ENCODE peak calls at places on chromosomes 13 and 19, in five cellular contexts. One of them, this sample, is unnamed.
A peak's percentile ranks its signal among the peaks of the same experiment; 100 is the strongest.

GRCh38 chr13:76822691-76823267 is 63.4 kb downstream of the KCTD12 start:
- DNase-seq in HEK293T: no peak
- DNase-seq in HepG2: no peak
- DNase-seq in GM12878: no peak
- DNase-seq in H1: no peak
- DNase-seq in this sample: no peak

GRCh38 chr19:676343-677105 is at the start of gene FSTL3:
- DNase-seq in HEK293T: no peak
- DNase-seq in HepG2: no peak
- DNase-seq in GM12878: no peak
- DNase-seq in H1: no peak
- DNase-seq in this sample: no peak

GRCh38 chr13:72198042-72198441 is 331.0 kb upstream of the DACH1 start:
- DNase-seq in HEK293T: no peak
- DNase-seq in HepG2: no peak
- DNase-seq in GM12878: no peak
- DNase-seq in H1: no peak
- DNase-seq in this sample: no peak

GRCh38 chr19:41945135-41945766 is 13.9 kb downstream of the RABAC1 start:
- DNase-seq in HEK293T: no peak
- DNase-seq in HepG2: no peak
- DNase-seq in GM12878: peak; percentile 94
- DNase-seq in H1: no peak
- DNase-seq in this sample: no peak

GRCh38 chr13:43293008-43293407 is 269.6 kb downstream of the DNAJC15 start:
- DNase-seq in HEK293T: no peak
- DNase-seq in HepG2: no peak
- DNase-seq in GM12878: no peak
- DNase-seq in H1: no peak
- DNase-seq in this sample: no peak

GRCh38 chr13:37345869-37346268 is 240.4 kb upstream of the CSNK1A1L start:
- DNase-seq in HEK293T: no peak
- DNase-seq in HepG2: no peak
- DNase-seq in GM12878: no peak
- DNase-seq in H1: no peak
- DNase-seq in this sample: no peak

GRCh38 chr13:48160879-48161278 is 66.0 kb upstream of the MED4 start:
- DNase-seq in HEK293T: no peak
- DNase-seq in HepG2: no peak
- DNase-seq in GM12878: no peak
- DNase-seq in H1: no peak
- DNase-seq in this sample: no peak

GRCh38 chr13:95319551-95320274 is 18.5 kb upstream of the ABCC4 start:
- DNase-seq in HEK293T: no peak
- DNase-seq in HepG2: no peak
- DNase-seq in GM12878: no peak
- DNase-seq in H1: no peak
- DNase-seq in this sample: no peak

GRCh38 chr13:107119989-107120881 is 552.3 kb upstream of the ARGLU1 start:
- DNase-seq in HEK293T: no peak
- DNase-seq in HepG2: peak; percentile 85
- DNase-seq in GM12878: no peak
- DNase-seq in H1: no peak
- DNase-seq in this sample: no peak

GRCh38 chr13:48942131-48942530 is 33.6 kb upstream of the FNDC3A start:
- DNase-seq in HEK293T: no peak
- DNase-seq in HepG2: no peak
- DNase-seq in GM12878: no peak
- DNase-seq in H1: no peak
- DNase-seq in this sample: no peak

GRCh38 chr19:42121666-42122069 is 10.6 kb downstream of the POU2F2 start:
- DNase-seq in HEK293T: no peak
- DNase-seq in HepG2: no peak
- DNase-seq in GM12878: peak; percentile 52
- DNase-seq in H1: no peak
- DNase-seq in this sample: no peak

GRCh38 chr19:46431824-46432223 is 3.1 kb upstream of the PNMA8C start:
- DNase-seq in HEK293T: peak; percentile 48
- DNase-seq in HepG2: no peak
- DNase-seq in GM12878: no peak
- DNase-seq in H1: peak; percentile 76
- DNase-seq in this sample: no peak

GRCh38 chr19:46429999-46430398 is 1.3 kb upstream of the PNMA8C start:
- DNase-seq in HEK293T: no peak
- DNase-seq in HepG2: no peak
- DNase-seq in GM12878: no peak
- DNase-seq in H1: no peak
- DNase-seq in this sample: no peak

DNA sequence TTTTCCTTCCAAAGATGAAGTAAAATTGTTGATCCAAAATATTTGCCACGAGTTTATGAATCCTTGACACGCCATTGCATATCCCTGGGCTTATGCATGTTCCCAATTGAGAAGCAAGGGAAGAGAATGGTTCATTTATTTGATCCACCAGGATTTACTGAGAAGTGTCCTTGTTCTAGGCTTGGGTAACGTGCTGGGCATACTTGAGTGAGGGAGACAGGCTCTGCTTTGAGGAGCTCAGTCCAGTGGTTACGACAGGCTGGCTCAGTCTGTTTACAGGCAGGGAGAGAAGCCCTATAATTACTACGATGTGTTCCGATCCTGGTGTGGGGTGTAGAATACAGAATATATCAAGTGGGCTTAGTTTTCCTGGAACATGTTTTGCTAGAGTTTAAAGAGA is 6.3 kb upstream of the PNMA8C start:
- DNase-seq in HEK293T: no peak
- DNase-seq in HepG2: no peak
- DNase-seq in GM12878: no peak
- DNase-seq in H1: no peak
- DNase-seq in this sample: no peak
- TF ChIP-seq SUZ12 in HEK293T: no peak
- TF ChIP-seq SUZ12 in HepG2: no peak
- TF ChIP-seq SUZ12 in GM12878: no peak
- TF ChIP-seq SUZ12 in H1: no peak
- TF ChIP-seq SUZ12 in this sample: no peak

GRCh38 chr19:8866344-8866743 is 34.2 kb downstream of the MBD3L1 start:
- DNase-seq in HEK293T: no peak
- DNase-seq in HepG2: no peak
- DNase-seq in GM12878: no peak
- DNase-seq in H1: no peak
- DNase-seq in this sample: no peak
- TF ChIP-seq SUZ12 in HEK293T: no peak
- TF ChIP-seq SUZ12 in HepG2: no peak
- TF ChIP-seq SUZ12 in GM12878: no peak
- TF ChIP-seq SUZ12 in H1: no peak
- TF ChIP-seq SUZ12 in this sample: no peak

GRCh38 chr13:32214073-32214472 is 101.1 kb downstream of the ZAR1L start:
- DNase-seq in HEK293T: no peak
- DNase-seq in HepG2: no peak
- DNase-seq in GM12878: no peak
- DNase-seq in H1: no peak
- DNase-seq in this sample: no peak
- TF ChIP-seq SUZ12 in HEK293T: no peak
- TF ChIP-seq SUZ12 in HepG2: no peak
- TF ChIP-seq SUZ12 in GM12878: no peak
- TF ChIP-seq SUZ12 in H1: no peak
- TF ChIP-seq SUZ12 in this sample: no peak

GRCh38 chr13:112092453-112092852 is 25.5 kb downstream of the SOX1 start:
- DNase-seq in HEK293T: no peak
- DNase-seq in HepG2: no peak
- DNase-seq in GM12878: no peak
- DNase-seq in H1: no peak
- DNase-seq in this sample: no peak
- TF ChIP-seq SUZ12 in HEK293T: no peak
- TF ChIP-seq SUZ12 in HepG2: no peak
- TF ChIP-seq SUZ12 in GM12878: no peak
- TF ChIP-seq SUZ12 in H1: no peak
- TF ChIP-seq SUZ12 in this sample: no peak